ENCODE peak calls at places on chromosome 19, in nine cellular contexts. One of them, this sample, is unnamed.

GRCh38 chr19:1591421-1592022 is 1.1 kb downstream of the MBD3 start:
- DNase-seq in GDM1: no peak
- DNase-seq in ACHN: peak
- DNase-seq in esophagus squamous epithelium: no peak
- DNase-seq in EL: peak
- DNase-seq in WTC11: no peak
- DNase-seq in dorsolateral prefrontal cortex: no peak
- DNase-seq in amniotic stem cell: no peak
- DNase-seq in stimulated activated CD4-positive, alpha-beta T cell treated with anti-CD3 and anti-CD28 coated beads, Interleukin-2, amount 100 ng/mL, for 48 hours: no peak
- DNase-seq in this sample: no peak

GRCh38 chr19:45130888-45131615 is 29.7 kb downstream of the NKPD1 start:
- DNase-seq in amniotic stem cell: no peak
- DNase-seq in ACHN: peak
- DNase-seq in WTC11: no peak
- DNase-seq in stimulated activated CD4-positive, alpha-beta T cell treated with anti-CD3 and anti-CD28 coated beads, Interleukin-2, amount 100 ng/mL, for 48 hours: no peak
- DNase-seq in EL: no peak
- DNase-seq in esophagus squamous epithelium: no peak
- DNase-seq in GDM1: no peak
- DNase-seq in dorsolateral prefrontal cortex: peak
- DNase-seq in this sample: no peak

GRCh38 chr19:13579388-13580060 is 73.2 kb upstream of the CACNA1A start:
- DNase-seq in GDM1: no peak
- DNase-seq in stimulated activated CD4-positive, alpha-beta T cell treated with anti-CD3 and anti-CD28 coated beads, Interleukin-2, amount 100 ng/mL, for 48 hours: no peak
- DNase-seq in EL: peak
- DNase-seq in esophagus squamous epithelium: no peak
- DNase-seq in ACHN: no peak
- DNase-seq in amniotic stem cell: no peak
- DNase-seq in dorsolateral prefrontal cortex: no peak
- DNase-seq in WTC11: no peak
- DNase-seq in this sample: no peak

GRCh38 chr19:609001-609340 is 19.3 kb downstream of the HCN2 start:
- DNase-seq in stimulated activated CD4-positive, alpha-beta T cell treated with anti-CD3 and anti-CD28 coated beads, Interleukin-2, amount 100 ng/mL, for 48 hours: no peak
- DNase-seq in amniotic stem cell: no peak
- DNase-seq in WTC11: no peak
- DNase-seq in esophagus squamous epithelium: no peak
- DNase-seq in ACHN: no peak
- DNase-seq in GDM1: no peak
- DNase-seq in dorsolateral prefrontal cortex: peak
- DNase-seq in EL: no peak
- DNase-seq in this sample: no peak

GRCh38 chr19:54460230-54461005 is 3.2 kb downstream of the LENG9 start:
- DNase-seq in stimulated activated CD4-positive, alpha-beta T cell treated with anti-CD3 and anti-CD28 coated beads, Interleukin-2, amount 100 ng/mL, for 48 hours: no peak
- DNase-seq in amniotic stem cell: no peak
- DNase-seq in ACHN: no peak
- DNase-seq in esophagus squamous epithelium: no peak
- DNase-seq in EL: no peak
- DNase-seq in dorsolateral prefrontal cortex: no peak
- DNase-seq in GDM1: no peak
- DNase-seq in WTC11: no peak
- DNase-seq in this sample: no peak

GRCh38 chr19:49808762-49809154 is 4.3 kb downstream of the FUZ start:
- DNase-seq in esophagus squamous epithelium: peak
- DNase-seq in stimulated activated CD4-positive, alpha-beta T cell treated with anti-CD3 and anti-CD28 coated beads, Interleukin-2, amount 100 ng/mL, for 48 hours: peak
- DNase-seq in ACHN: peak
- DNase-seq in EL: peak
- DNase-seq in WTC11: peak
- DNase-seq in amniotic stem cell: peak
- DNase-seq in dorsolateral prefrontal cortex: peak
- DNase-seq in GDM1: no peak
- DNase-seq in this sample: peak

GRCh38 chr19:8161135-8161646 is 11.8 kb upstream of the FBN3 start:
- DNase-seq in GDM1: peak
- DNase-seq in esophagus squamous epithelium: no peak
- DNase-seq in dorsolateral prefrontal cortex: no peak
- DNase-seq in ACHN: peak
- DNase-seq in stimulated activated CD4-positive, alpha-beta T cell treated with anti-CD3 and anti-CD28 coated beads, Interleukin-2, amount 100 ng/mL, for 48 hours: no peak
- DNase-seq in amniotic stem cell: no peak
- DNase-seq in WTC11: peak
- DNase-seq in EL: peak
- DNase-seq in this sample: no peak

GRCh38 chr19:15264061-15264932 is 32.0 kb upstream of the EPHX3 start:
- DNase-seq in GDM1: peak
- DNase-seq in stimulated activated CD4-positive, alpha-beta T cell treated with anti-CD3 and anti-CD28 coated beads, Interleukin-2, amount 100 ng/mL, for 48 hours: peak
- DNase-seq in WTC11: peak
- DNase-seq in esophagus squamous epithelium: no peak
- DNase-seq in amniotic stem cell: peak
- DNase-seq in dorsolateral prefrontal cortex: peak
- DNase-seq in EL: peak
- DNase-seq in ACHN: peak
- DNase-seq in this sample: peak

GRCh38 chr19:53980553-53981407 is 10.7 kb upstream of the CACNG6 start:
- DNase-seq in WTC11: peak
- DNase-seq in stimulated activated CD4-positive, alpha-beta T cell treated with anti-CD3 and anti-CD28 coated beads, Interleukin-2, amount 100 ng/mL, for 48 hours: no peak
- DNase-seq in dorsolateral prefrontal cortex: peak
- DNase-seq in GDM1: peak
- DNase-seq in ACHN: no peak
- DNase-seq in amniotic stem cell: no peak
- DNase-seq in esophagus squamous epithelium: no peak
- DNase-seq in EL: peak
- DNase-seq in this sample: no peak

GRCh38 chr19:14775855-14776254 is 2.5 kb downstream of the ADGRE2 start:
- DNase-seq in amniotic stem cell: no peak
- DNase-seq in ACHN: no peak
- DNase-seq in EL: no peak
- DNase-seq in GDM1: peak
- DNase-seq in esophagus squamous epithelium: no peak
- DNase-seq in dorsolateral prefrontal cortex: peak
- DNase-seq in WTC11: peak
- DNase-seq in stimulated activated CD4-positive, alpha-beta T cell treated with anti-CD3 and anti-CD28 coated beads, Interleukin-2, amount 100 ng/mL, for 48 hours: no peak
- DNase-seq in this sample: no peak

GRCh38 chr19:49387936-49388372 is at the start of gene KASH5:
- DNase-seq in stimulated activated CD4-positive, alpha-beta T cell treated with anti-CD3 and anti-CD28 coated beads, Interleukin-2, amount 100 ng/mL, for 48 hours: peak
- DNase-seq in amniotic stem cell: no peak
- DNase-seq in dorsolateral prefrontal cortex: peak
- DNase-seq in esophagus squamous epithelium: peak
- DNase-seq in ACHN: peak
- DNase-seq in GDM1: no peak
- DNase-seq in WTC11: no peak
- DNase-seq in EL: peak
- DNase-seq in this sample: peak

GRCh38 chr19:3990815-3991117 is 5.5 kb upstream of the EEF2 start:
- DNase-seq in GDM1: no peak
- DNase-seq in EL: no peak
- DNase-seq in WTC11: no peak
- DNase-seq in ACHN: no peak
- DNase-seq in amniotic stem cell: no peak
- DNase-seq in stimulated activated CD4-positive, alpha-beta T cell treated with anti-CD3 and anti-CD28 coated beads, Interleukin-2, amount 100 ng/mL, for 48 hours: no peak
- DNase-seq in dorsolateral prefrontal cortex: no peak
- DNase-seq in esophagus squamous epithelium: no peak
- DNase-seq in this sample: no peak

GRCh38 chr19:3801412-3802096 is 15.4 kb upstream of the MATK start:
- DNase-seq in stimulated activated CD4-positive, alpha-beta T cell treated with anti-CD3 and anti-CD28 coated beads, Interleukin-2, amount 100 ng/mL, for 48 hours: peak
- DNase-seq in WTC11: peak
- DNase-seq in ACHN: no peak
- DNase-seq in dorsolateral prefrontal cortex: peak
- DNase-seq in amniotic stem cell: no peak
- DNase-seq in GDM1: no peak
- DNase-seq in esophagus squamous epithelium: no peak
- DNase-seq in EL: peak
- DNase-seq in this sample: peak

GRCh38 chr19:16628984-16629691 is 1.1 kb upstream of the MED26 start:
- DNase-seq in amniotic stem cell: no peak
- DNase-seq in ACHN: no peak
- DNase-seq in stimulated activated CD4-positive, alpha-beta T cell treated with anti-CD3 and anti-CD28 coated beads, Interleukin-2, amount 100 ng/mL, for 48 hours: no peak
- DNase-seq in GDM1: no peak
- DNase-seq in esophagus squamous epithelium: no peak
- DNase-seq in WTC11: no peak
- DNase-seq in EL: peak
- DNase-seq in dorsolateral prefrontal cortex: no peak
- DNase-seq in this sample: no peak

GRCh38 chr19:8615813-8616596 is 5.5 kb upstream of the ADAMTS10 start:
- DNase-seq in ACHN: peak
- DNase-seq in GDM1: peak
- DNase-seq in amniotic stem cell: no peak
- DNase-seq in EL: peak
- DNase-seq in dorsolateral prefrontal cortex: no peak
- DNase-seq in WTC11: peak
- DNase-seq in stimulated activated CD4-positive, alpha-beta T cell treated with anti-CD3 and anti-CD28 coated beads, Interleukin-2, amount 100 ng/mL, for 48 hours: peak
- DNase-seq in esophagus squamous epithelium: no peak
- DNase-seq in this sample: peak

GRCh38 chr19:2625434-2625833 is 77.1 kb downstream of the GNG7 start:
- DNase-seq in GDM1: no peak
- DNase-seq in WTC11: no peak
- DNase-seq in amniotic stem cell: no peak
- DNase-seq in ACHN: no peak
- DNase-seq in dorsolateral prefrontal cortex: no peak
- DNase-seq in stimulated activated CD4-positive, alpha-beta T cell treated with anti-CD3 and anti-CD28 coated beads, Interleukin-2, amount 100 ng/mL, for 48 hours: no peak
- DNase-seq in EL: no peak
- DNase-seq in esophagus squamous epithelium: no peak
- DNase-seq in this sample: no peak

GRCh38 chr19:46571495-46571894 is 29.6 kb upstream of the CALM3 start:
- DNase-seq in amniotic stem cell: no peak
- DNase-seq in EL: no peak
- DNase-seq in WTC11: peak
- DNase-seq in stimulated activated CD4-positive, alpha-beta T cell treated with anti-CD3 and anti-CD28 coated beads, Interleukin-2, amount 100 ng/mL, for 48 hours: peak
- DNase-seq in GDM1: peak
- DNase-seq in dorsolateral prefrontal cortex: no peak
- DNase-seq in esophagus squamous epithelium: no peak
- DNase-seq in ACHN: peak
- DNase-seq in this sample: no peak

GRCh38 chr19:42175952-42176648 is 41.4 kb downstream of the DEDD2 start:
- DNase-seq in amniotic stem cell: no peak
- DNase-seq in GDM1: no peak
- DNase-seq in esophagus squamous epithelium: no peak
- DNase-seq in EL: peak
- DNase-seq in dorsolateral prefrontal cortex: peak
- DNase-seq in WTC11: peak
- DNase-seq in ACHN: peak
- DNase-seq in stimulated activated CD4-positive, alpha-beta T cell treated with anti-CD3 and anti-CD28 coated beads, Interleukin-2, amount 100 ng/mL, for 48 hours: no peak
- DNase-seq in this sample: no peak

GRCh38 chr19:12955996-12956395 is 1.0 kb downstream of the GADD45GIP1 start:
- DNase-seq in WTC11: no peak
- DNase-seq in stimulated activated CD4-positive, alpha-beta T cell treated with anti-CD3 and anti-CD28 coated beads, Interleukin-2, amount 100 ng/mL, for 48 hours: no peak
- DNase-seq in EL: no peak
- DNase-seq in dorsolateral prefrontal cortex: no peak
- DNase-seq in esophagus squamous epithelium: no peak
- DNase-seq in ACHN: no peak
- DNase-seq in GDM1: no peak
- DNase-seq in amniotic stem cell: no peak
- DNase-seq in this sample: no peak

GRCh38 chr19:19464339-19465098 is 50.8 kb downstream of the TSSK6 start:
- DNase-seq in ACHN: no peak
- DNase-seq in amniotic stem cell: no peak
- DNase-seq in dorsolateral prefrontal cortex: no peak
- DNase-seq in esophagus squamous epithelium: no peak
- DNase-seq in WTC11: peak
- DNase-seq in EL: no peak
- DNase-seq in stimulated activated CD4-positive, alpha-beta T cell treated with anti-CD3 and anti-CD28 coated beads, Interleukin-2, amount 100 ng/mL, for 48 hours: no peak
- DNase-seq in GDM1: no peak
- DNase-seq in this sample: no peak

GRCh38 chr19:16571689-16572331 is 405 bp downstream of the SLC35E1 start:
- DNase-seq in ACHN: peak
- DNase-seq in EL: peak
- DNase-seq in GDM1: no peak
- DNase-seq in WTC11: peak
- DNase-seq in dorsolateral prefrontal cortex: no peak
- DNase-seq in stimulated activated CD4-positive, alpha-beta T cell treated with anti-CD3 and anti-CD28 coated beads, Interleukin-2, amount 100 ng/mL, for 48 hours: no peak
- DNase-seq in amniotic stem cell: no peak
- DNase-seq in esophagus squamous epithelium: no peak
- DNase-seq in this sample: no peak

GRCh38 chr19:2049741-2050348 is 1.2 kb downstream of the MKNK2 start:
- DNase-seq in dorsolateral prefrontal cortex: peak
- DNase-seq in ACHN: peak
- DNase-seq in amniotic stem cell: no peak
- DNase-seq in EL: peak
- DNase-seq in WTC11: no peak
- DNase-seq in esophagus squamous epithelium: no peak
- DNase-seq in stimulated activated CD4-positive, alpha-beta T cell treated with anti-CD3 and anti-CD28 coated beads, Interleukin-2, amount 100 ng/mL, for 48 hours: no peak
- DNase-seq in GDM1: peak
- DNase-seq in this sample: peak

GRCh38 chr19:17658666-17659065 is 29.5 kb downstream of the UNC13A start:
- DNase-seq in ACHN: no peak
- DNase-seq in esophagus squamous epithelium: no peak
- DNase-seq in EL: no peak
- DNase-seq in amniotic stem cell: no peak
- DNase-seq in stimulated activated CD4-positive, alpha-beta T cell treated with anti-CD3 and anti-CD28 coated beads, Interleukin-2, amount 100 ng/mL, for 48 hours: no peak
- DNase-seq in dorsolateral prefrontal cortex: no peak
- DNase-seq in GDM1: no peak
- DNase-seq in WTC11: no peak
- DNase-seq in this sample: no peak

GRCh38 chr19:14476663-14477401 is 1.7 kb upstream of the PTGER1 start:
- DNase-seq in esophagus squamous epithelium: no peak
- DNase-seq in amniotic stem cell: no peak
- DNase-seq in dorsolateral prefrontal cortex: no peak
- DNase-seq in ACHN: peak
- DNase-seq in GDM1: no peak
- DNase-seq in WTC11: no peak
- DNase-seq in stimulated activated CD4-positive, alpha-beta T cell treated with anti-CD3 and anti-CD28 coated beads, Interleukin-2, amount 100 ng/mL, for 48 hours: no peak
- DNase-seq in EL: peak
- DNase-seq in this sample: peak

GRCh38 chr19:48255376-48256303 is at the start of gene CARD8:
- DNase-seq in amniotic stem cell: peak
- DNase-seq in WTC11: peak
- DNase-seq in dorsolateral prefrontal cortex: peak
- DNase-seq in EL: peak
- DNase-seq in stimulated activated CD4-positive, alpha-beta T cell treated with anti-CD3 and anti-CD28 coated beads, Interleukin-2, amount 100 ng/mL, for 48 hours: peak
- DNase-seq in esophagus squamous epithelium: peak
- DNase-seq in ACHN: peak
- DNase-seq in GDM1: peak
- DNase-seq in this sample: peak

GRCh38 chr19:48713041-48713863 is 6.3 kb downstream of the MAMSTR start:
- DNase-seq in GDM1: no peak
- DNase-seq in amniotic stem cell: no peak
- DNase-seq in ACHN: peak
- DNase-seq in esophagus squamous epithelium: no peak
- DNase-seq in stimulated activated CD4-positive, alpha-beta T cell treated with anti-CD3 and anti-CD28 coated beads, Interleukin-2, amount 100 ng/mL, for 48 hours: no peak
- DNase-seq in EL: peak
- DNase-seq in WTC11: peak
- DNase-seq in dorsolateral prefrontal cortex: no peak
- DNase-seq in this sample: no peak

GRCh38 chr19:16224266-16225045 is 26.7 kb downstream of the AP1M1 start:
- DNase-seq in GDM1: no peak
- DNase-seq in EL: no peak
- DNase-seq in dorsolateral prefrontal cortex: no peak
- DNase-seq in WTC11: no peak
- DNase-seq in amniotic stem cell: no peak
- DNase-seq in stimulated activated CD4-positive, alpha-beta T cell treated with anti-CD3 and anti-CD28 coated beads, Interleukin-2, amount 100 ng/mL, for 48 hours: no peak
- DNase-seq in ACHN: no peak
- DNase-seq in esophagus squamous epithelium: no peak
- DNase-seq in this sample: no peak

GRCh38 chr19:19602136-19602712 is 16.3 kb downstream of the PBX4 start:
- DNase-seq in GDM1: no peak
- DNase-seq in esophagus squamous epithelium: no peak
- DNase-seq in EL: no peak
- DNase-seq in amniotic stem cell: no peak
- DNase-seq in ACHN: no peak
- DNase-seq in stimulated activated CD4-positive, alpha-beta T cell treated with anti-CD3 and anti-CD28 coated beads, Interleukin-2, amount 100 ng/mL, for 48 hours: no peak
- DNase-seq in dorsolateral prefrontal cortex: no peak
- DNase-seq in WTC11: no peak
- DNase-seq in this sample: peak

This sample was measured in T follicular helper cell.